ENCODE peak calls at places on chromosomes 5 and 9, in eight cellular contexts. One of them, this sample, is unnamed.

GRCh38 chr9:99172129-99173091 is 49.3 kb downstream of the ALG2 start:
- DNase-seq in AG09309: no peak
- DNase-seq in BE2C: no peak
- DNase-seq in body of pancreas: no peak
- DNase-seq in cardiac fibroblast: no peak
- DNase-seq in fibroblast of mammary gland: no peak
- DNase-seq in sigmoid colon: no peak
- DNase-seq in A549: no peak
- DNase-seq in this sample: no peak

GRCh38 chr9:9893837-9894236 is 719.0 kb downstream of the PTPRD start:
- DNase-seq in AG09309: no peak
- DNase-seq in BE2C: no peak
- DNase-seq in body of pancreas: no peak
- DNase-seq in cardiac fibroblast: no peak
- DNase-seq in fibroblast of mammary gland: peak; percentile 1
- DNase-seq in sigmoid colon: no peak
- DNase-seq in A549: no peak
- DNase-seq in this sample: no peak

GRCh38 chr5:147234098-147234824 is 565 bp upstream of the STK32A start:
- DNase-seq in AG09309: no peak
- DNase-seq in BE2C: no peak
- DNase-seq in body of pancreas: peak; percentile 19
- DNase-seq in cardiac fibroblast: no peak
- DNase-seq in fibroblast of mammary gland: no peak
- DNase-seq in sigmoid colon: peak; percentile 59
- DNase-seq in A549: no peak
- DNase-seq in this sample: no peak

GRCh38 chr5:33736510-33736909 is 155.3 kb downstream of the ADAMTS12 start:
- DNase-seq in AG09309: peak; percentile 68
- DNase-seq in BE2C: no peak
- DNase-seq in body of pancreas: no peak
- DNase-seq in cardiac fibroblast: peak; percentile 72
- DNase-seq in fibroblast of mammary gland: peak; percentile 90
- DNase-seq in sigmoid colon: no peak
- DNase-seq in A549: no peak
- DNase-seq in this sample: no peak

GRCh38 chr9:114004221-114004716 is 73.8 kb downstream of the AMBP start:
- DNase-seq in AG09309: no peak
- DNase-seq in BE2C: no peak
- DNase-seq in body of pancreas: peak; percentile 14
- DNase-seq in cardiac fibroblast: no peak
- DNase-seq in fibroblast of mammary gland: no peak
- DNase-seq in sigmoid colon: peak; percentile 77
- DNase-seq in A549: no peak
- DNase-seq in this sample: no peak

GRCh38 chr9:136107155-136107952 is 11.3 kb downstream of the TMEM250 start:
- DNase-seq in AG09309: no peak
- DNase-seq in BE2C: peak; percentile 64
- DNase-seq in body of pancreas: peak; percentile 51
- DNase-seq in cardiac fibroblast: no peak
- DNase-seq in fibroblast of mammary gland: no peak
- DNase-seq in sigmoid colon: no peak
- DNase-seq in A549: no peak
- DNase-seq in this sample: peak; percentile 83

GRCh38 chr5:65562731-65563701 is at the start of the genes CENPK and PPWD1:
- DNase-seq in AG09309: peak; percentile 61
- DNase-seq in BE2C: peak; percentile 97
- DNase-seq in body of pancreas: peak; percentile 96
- DNase-seq in cardiac fibroblast: peak; percentile 96
- DNase-seq in fibroblast of mammary gland: peak; percentile 94
- DNase-seq in sigmoid colon: peak; percentile 97
- DNase-seq in A549: peak; percentile 90
- DNase-seq in this sample: peak; percentile 88

GRCh38 chr9:90035471-90035870 is 430.7 kb downstream of the GADD45G start:
- DNase-seq in AG09309: no peak
- DNase-seq in BE2C: no peak
- DNase-seq in body of pancreas: no peak
- DNase-seq in cardiac fibroblast: no peak
- DNase-seq in fibroblast of mammary gland: no peak
- DNase-seq in sigmoid colon: no peak
- DNase-seq in A549: no peak
- DNase-seq in this sample: no peak

GRCh38 chr5:126811515-126812198 is 34.7 kb downstream of the LMNB1 start:
- DNase-seq in AG09309: peak; percentile 38
- DNase-seq in BE2C: no peak
- DNase-seq in body of pancreas: no peak
- DNase-seq in cardiac fibroblast: peak; percentile 79
- DNase-seq in fibroblast of mammary gland: peak; percentile 31
- DNase-seq in sigmoid colon: no peak
- DNase-seq in A549: no peak
- DNase-seq in this sample: no peak

GRCh38 chr9:91803970-91804752 is 145.9 kb downstream of the ROR2 start:
- DNase-seq in AG09309: no peak
- DNase-seq in BE2C: no peak
- DNase-seq in body of pancreas: no peak
- DNase-seq in cardiac fibroblast: no peak
- DNase-seq in fibroblast of mammary gland: no peak
- DNase-seq in sigmoid colon: peak; percentile 66
- DNase-seq in A549: no peak
- DNase-seq in this sample: no peak

GRCh38 chr5:140674211-140674610 is 835 bp upstream of the DND1 start:
- DNase-seq in AG09309: no peak
- DNase-seq in BE2C: no peak
- DNase-seq in body of pancreas: no peak
- DNase-seq in cardiac fibroblast: no peak
- DNase-seq in fibroblast of mammary gland: no peak
- DNase-seq in sigmoid colon: no peak
- DNase-seq in A549: no peak
- DNase-seq in this sample: no peak

GRCh38 chr5:81950996-81951395 is 20.8 kb upstream of the ATG10 start:
- DNase-seq in AG09309: no peak
- DNase-seq in BE2C: no peak
- DNase-seq in body of pancreas: no peak
- DNase-seq in cardiac fibroblast: no peak
- DNase-seq in fibroblast of mammary gland: no peak
- DNase-seq in sigmoid colon: no peak
- DNase-seq in A549: no peak
- DNase-seq in this sample: no peak

GRCh38 chr5:28580616-28581015 is 1542.2 kb upstream of the CDH9 start:
- DNase-seq in AG09309: no peak
- DNase-seq in BE2C: no peak
- DNase-seq in body of pancreas: no peak
- DNase-seq in cardiac fibroblast: peak; percentile 61
- DNase-seq in fibroblast of mammary gland: peak; percentile 16
- DNase-seq in sigmoid colon: no peak
- DNase-seq in A549: no peak
- DNase-seq in this sample: no peak

GRCh38 chr9:129195606-129196005 is 17.5 kb upstream of the IER5L start:
- DNase-seq in AG09309: no peak
- DNase-seq in BE2C: no peak
- DNase-seq in body of pancreas: no peak
- DNase-seq in cardiac fibroblast: no peak
- DNase-seq in fibroblast of mammary gland: no peak
- DNase-seq in sigmoid colon: no peak
- DNase-seq in A549: no peak
- DNase-seq in this sample: no peak

GRCh38 chr9:129201289-129201688 is 23.2 kb upstream of the IER5L start:
- DNase-seq in AG09309: no peak
- DNase-seq in BE2C: no peak
- DNase-seq in body of pancreas: no peak
- DNase-seq in cardiac fibroblast: no peak
- DNase-seq in fibroblast of mammary gland: no peak
- DNase-seq in sigmoid colon: no peak
- DNase-seq in A549: no peak
- DNase-seq in this sample: no peak

GRCh38 chr9:129200255-129200654 is 22.2 kb upstream of the IER5L start:
- DNase-seq in AG09309: no peak
- DNase-seq in BE2C: no peak
- DNase-seq in body of pancreas: no peak
- DNase-seq in cardiac fibroblast: no peak
- DNase-seq in fibroblast of mammary gland: no peak
- DNase-seq in sigmoid colon: no peak
- DNase-seq in A549: no peak
- DNase-seq in this sample: no peak

GRCh38 chr9:129198737-129199435 is 20.8 kb upstream of the IER5L start:
- DNase-seq in AG09309: no peak
- DNase-seq in BE2C: no peak
- DNase-seq in body of pancreas: no peak
- DNase-seq in cardiac fibroblast: no peak
- DNase-seq in fibroblast of mammary gland: no peak
- DNase-seq in sigmoid colon: no peak
- DNase-seq in A549: no peak
- DNase-seq in this sample: no peak

GRCh38 chr9:129197978-129198736 is 20.1 kb upstream of the IER5L start:
- DNase-seq in AG09309: peak; percentile 32
- DNase-seq in BE2C: no peak
- DNase-seq in body of pancreas: peak; percentile 18
- DNase-seq in cardiac fibroblast: peak; percentile 86
- DNase-seq in fibroblast of mammary gland: peak; percentile 90
- DNase-seq in sigmoid colon: peak; percentile 89
- DNase-seq in A549: no peak
- DNase-seq in this sample: no peak
- TF ChIP-seq CTCF in AG09309: no peak
- TF ChIP-seq CTCF in BE2C: no peak
- TF ChIP-seq CTCF in body of pancreas: no peak
- TF ChIP-seq CTCF in cardiac fibroblast: no peak
- TF ChIP-seq CTCF in fibroblast of mammary gland: no peak
- TF ChIP-seq CTCF in sigmoid colon: no peak
- TF ChIP-seq CTCF in A549: no peak
- TF ChIP-seq CTCF in this sample: no peak

GRCh38 chr9:100486479-100487176 is 13.7 kb downstream of the TMEFF1 start:
- DNase-seq in AG09309: no peak
- DNase-seq in BE2C: no peak
- DNase-seq in body of pancreas: no peak
- DNase-seq in cardiac fibroblast: no peak
- DNase-seq in fibroblast of mammary gland: no peak
- DNase-seq in sigmoid colon: no peak
- DNase-seq in A549: no peak
- DNase-seq in this sample: no peak
- TF ChIP-seq CTCF in AG09309: no peak
- TF ChIP-seq CTCF in BE2C: no peak
- TF ChIP-seq CTCF in body of pancreas: no peak
- TF ChIP-seq CTCF in cardiac fibroblast: no peak
- TF ChIP-seq CTCF in fibroblast of mammary gland: no peak
- TF ChIP-seq CTCF in sigmoid colon: no peak
- TF ChIP-seq CTCF in A549: no peak
- TF ChIP-seq CTCF in this sample: no peak

DNA sequence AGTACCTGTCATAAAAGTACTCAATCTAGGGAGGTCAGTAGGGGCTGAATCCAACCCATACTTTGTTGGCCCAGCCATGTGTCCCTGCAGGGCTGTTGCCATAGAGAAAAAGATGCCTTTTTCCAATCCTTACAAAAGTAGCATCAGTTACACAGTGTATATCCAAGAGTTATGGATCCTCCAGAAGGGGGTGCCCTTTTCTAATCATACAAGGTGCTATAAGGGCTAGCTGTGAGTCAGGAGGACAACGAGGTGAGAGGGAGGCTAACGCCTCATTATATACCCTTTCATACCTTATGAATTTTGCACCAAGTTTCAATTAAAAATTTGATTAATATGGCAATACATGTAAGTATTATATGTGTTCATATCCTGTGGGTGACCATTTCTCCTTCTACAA is 4.8 kb downstream of the KIAA0825 start:
- DNase-seq in AG09309: no peak
- DNase-seq in BE2C: peak; percentile 18
- DNase-seq in body of pancreas: no peak
- DNase-seq in cardiac fibroblast: peak; percentile 48
- DNase-seq in fibroblast of mammary gland: peak; percentile 25
- DNase-seq in sigmoid colon: no peak
- DNase-seq in A549: peak; percentile 6
- DNase-seq in this sample: peak; percentile 16
- TF ChIP-seq CTCF in AG09309: peak; percentile 13
- TF ChIP-seq CTCF in BE2C: peak; percentile 57
- TF ChIP-seq CTCF in body of pancreas: peak; percentile 13
- TF ChIP-seq CTCF in cardiac fibroblast: peak; percentile 20
- TF ChIP-seq CTCF in fibroblast of mammary gland: peak; percentile 20
- TF ChIP-seq CTCF in sigmoid colon: no peak
- TF ChIP-seq CTCF in A549: peak; percentile 31
- TF ChIP-seq CTCF in this sample: no peak

GRCh38 chr9:71910602-71911060 is 362 bp downstream of the ABHD17B start:
- DNase-seq in AG09309: no peak
- DNase-seq in BE2C: no peak
- DNase-seq in body of pancreas: no peak
- DNase-seq in cardiac fibroblast: no peak
- DNase-seq in fibroblast of mammary gland: no peak
- DNase-seq in sigmoid colon: no peak
- DNase-seq in A549: no peak
- DNase-seq in this sample: peak; percentile 49

GRCh38 chr9:71909887-71910601 is 949 bp downstream of the ABHD17B start:
- DNase-seq in AG09309: no peak
- DNase-seq in BE2C: peak; percentile 73
- DNase-seq in body of pancreas: peak; percentile 72
- DNase-seq in cardiac fibroblast: peak; percentile 39
- DNase-seq in fibroblast of mammary gland: peak; percentile 29
- DNase-seq in sigmoid colon: peak; percentile 79
- DNase-seq in A549: peak; percentile 46
- DNase-seq in this sample: peak; percentile 44

GRCh38 chr9:71911908-71912325 is 478 bp downstream of the C9orf85 start:
- DNase-seq in AG09309: no peak
- DNase-seq in BE2C: no peak
- DNase-seq in body of pancreas: no peak
- DNase-seq in cardiac fibroblast: no peak
- DNase-seq in fibroblast of mammary gland: peak; percentile 69
- DNase-seq in sigmoid colon: no peak
- DNase-seq in A549: no peak
- DNase-seq in this sample: no peak

GRCh38 chr9:71916834-71917534 is 5.5 kb downstream of the C9orf85 start:
- DNase-seq in AG09309: no peak
- DNase-seq in BE2C: no peak
- DNase-seq in body of pancreas: no peak
- DNase-seq in cardiac fibroblast: no peak
- DNase-seq in fibroblast of mammary gland: no peak
- DNase-seq in sigmoid colon: no peak
- DNase-seq in A549: no peak
- DNase-seq in this sample: peak; percentile 25

DNA sequence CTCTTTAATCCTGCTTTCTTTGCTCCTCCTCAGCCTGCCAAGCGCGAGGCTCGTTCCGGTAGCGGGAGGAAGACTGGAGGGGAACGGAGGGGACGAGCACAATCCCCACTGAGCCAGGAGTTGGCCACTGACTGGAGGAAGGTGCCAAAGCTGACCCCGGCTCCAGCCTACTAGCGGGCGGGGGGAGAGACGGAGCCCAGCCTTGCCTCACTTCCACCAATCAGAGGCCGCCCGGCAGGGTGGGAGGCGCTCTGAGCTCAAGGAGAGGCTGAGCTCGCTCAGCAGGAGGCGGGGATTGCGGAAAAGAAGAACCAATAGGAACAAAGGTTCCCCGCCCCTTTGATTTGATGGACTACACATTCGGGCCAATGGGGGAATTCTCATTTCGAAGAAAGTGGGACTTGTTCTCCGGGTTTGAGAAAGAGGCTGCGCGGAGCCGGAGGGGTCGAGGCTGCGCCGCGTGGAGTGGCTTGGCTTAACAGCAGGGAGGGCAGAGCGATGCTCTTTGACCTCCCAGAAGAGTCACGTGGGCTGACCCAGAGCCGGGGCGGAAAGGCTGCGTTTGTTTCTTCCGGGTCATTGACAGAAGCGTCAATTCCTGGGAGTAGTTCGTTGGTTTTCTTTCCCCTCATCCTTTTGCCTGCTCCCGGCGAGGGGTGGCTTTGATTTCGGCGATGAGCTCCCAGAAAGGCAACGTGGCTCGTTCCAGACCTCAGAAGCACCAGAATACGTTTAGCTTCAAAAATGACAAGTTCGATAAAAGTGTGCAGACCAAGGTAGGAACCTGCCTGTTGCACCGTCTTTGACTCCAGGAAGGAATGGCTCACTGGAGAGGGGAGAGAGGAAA is at the start of the genes ABHD17B and C9orf85:
- DNase-seq in AG09309: peak; percentile 98
- DNase-seq in BE2C: peak; percentile 99
- DNase-seq in body of pancreas: peak; percentile 99
- DNase-seq in cardiac fibroblast: peak; percentile 99
- DNase-seq in fibroblast of mammary gland: peak; percentile 99
- DNase-seq in sigmoid colon: peak; percentile 99
- DNase-seq in A549: peak; percentile 96
- DNase-seq in this sample: peak; percentile 97
- TF ChIP-seq CTCF in AG09309: no peak
- TF ChIP-seq CTCF in BE2C: no peak
- TF ChIP-seq CTCF in body of pancreas: no peak
- TF ChIP-seq CTCF in cardiac fibroblast: no peak
- TF ChIP-seq CTCF in fibroblast of mammary gland: no peak
- TF ChIP-seq CTCF in sigmoid colon: no peak
- TF ChIP-seq CTCF in A549: no peak
- TF ChIP-seq CTCF in this sample: no peak